ENCODE peak calls at places on chromosomes 2 and 18, in seven cellular contexts. C is GM12865; B is Calu3; L is mesothelial cell of epicardium; I is activated T-cell treated with anti-CD3 and anti-CD28 coated beads, Interleukin-2, amount 50 U/mL, for 48 hours; Q is ecto neural progenitor cell; Y is GM19239. H is an unnamed sample.

GRCh38 chr18:13375302-13376255 is 157.0 kb downstream of the LDLRAD4 start:
- DNase-seq in C (peak; percentile 83), B (peak; percentile 58), L (no peak), I (peak; percentile 80), Q (no peak), Y (peak; percentile 56), H (no peak)

GRCh38 chr2:190094471-190094870 is 31.9 kb upstream of the MSTN start:
- DNase-seq in C (no peak), B (no peak), L (no peak), I (no peak), Q (no peak), Y (no peak), H (no peak)

GRCh38 chr18:74624491-74624890 is 26.8 kb downstream of the ZNF407 start:
- DNase-seq in C (no peak), B (no peak), L (no peak), I (no peak), Q (no peak), Y (no peak), H (no peak)

GRCh38 chr2:240166761-240167587 is 26.5 kb upstream of the OTOS start:
- DNase-seq in C (no peak), B (no peak), L (no peak), I (no peak), Q (no peak), Y (no peak), H (no peak)

GRCh38 chr2:68365087-68365486 is at the start of gene PLEK:
- DNase-seq in C (peak; percentile 89), B (no peak), L (no peak), I (no peak), Q (no peak), Y (no peak), H (peak; percentile 39)

GRCh38 chr2:104855174-104856085 is 1.5 kb downstream of the POU3F3 start:
- DNase-seq in C (no peak), B (no peak), L (no peak), I (no peak), Q (peak; percentile 60), Y (no peak), H (no peak)

GRCh38 chr18:28657836-28658410 is 481.0 kb upstream of the CDH2 start:
- DNase-seq in C (no peak), B (no peak), L (no peak), I (no peak), Q (no peak), Y (no peak), H (no peak)

GRCh38 chr18:24600076-24600654 is 139.7 kb downstream of the HRH4 start:
- DNase-seq in C (peak; percentile 36), B (peak; percentile 22), L (no peak), I (no peak), Q (no peak), Y (peak; percentile 9), H (peak; percentile 14)

GRCh38 chr2:221851531-221852045 is 279.5 kb upstream of the EPHA4 start:
- DNase-seq in C (no peak), B (no peak), L (no peak), I (no peak), Q (no peak), Y (no peak), H (no peak)

GRCh38 chr18:24763765-24764548 is 303.5 kb downstream of the HRH4 start:
- DNase-seq in C (no peak), B (no peak), L (no peak), I (no peak), Q (no peak), Y (no peak), H (no peak)

GRCh38 chr18:6022089-6022444 is 126.7 kb upstream of the TMEM200C start:
- DNase-seq in C (peak; percentile 11), B (no peak), L (no peak), I (no peak), Q (no peak), Y (no peak), H (no peak)

GRCh38 chr2:152240559-152241231 is 65.1 kb upstream of the STAM2 start:
- DNase-seq in C (no peak), B (no peak), L (no peak), I (no peak), Q (no peak), Y (no peak), H (no peak)

GRCh38 chr2:118806797-118807667 is 40.4 kb downstream of the EN1 start:
- DNase-seq in C (no peak), B (no peak), L (no peak), I (no peak), Q (peak; percentile 70), Y (no peak), H (no peak)

GRCh38 chr2:85179541-85179940 is 46.3 kb downstream of the TCF7L1 start:
- DNase-seq in C (no peak), B (no peak), L (no peak), I (no peak), Q (no peak), Y (no peak), H (no peak)

GRCh38 chr2:241584446-241584845 is 25.9 kb downstream of the BOK start:
- DNase-seq in C (no peak), B (peak; percentile 89), L (no peak), I (no peak), Q (no peak), Y (no peak), H (no peak)

GRCh38 chr2:11784747-11785610 is 38.5 kb downstream of the LPIN1 start:
- DNase-seq in C (peak; percentile 22), B (peak; percentile 47), L (peak; percentile 83), I (peak; percentile 63), Q (peak; percentile 86), Y (peak; percentile 39), H (peak; percentile 68)

GRCh38 chr2:128630974-128631697 is 312.5 kb upstream of the HS6ST1 start:
- DNase-seq in C (no peak), B (no peak), L (peak; percentile 38), I (no peak), Q (peak; percentile 32), Y (no peak), H (no peak)

GRCh38 chr18:53795610-53796009 is 428.9 kb downstream of the MBD2 start:
- DNase-seq in C (no peak), B (no peak), L (no peak), I (no peak), Q (no peak), Y (no peak), H (no peak)

GRCh38 chr2:175576270-175576669 is 394.8 kb upstream of the ATP5MC3 start:
- DNase-seq in C (no peak), B (no peak), L (no peak), I (no peak), Q (no peak), Y (no peak), H (no peak)

GRCh38 chr2:128301021-128301420 is 17.6 kb downstream of the HS6ST1 start:
- DNase-seq in C (no peak), B (no peak), L (no peak), I (no peak), Q (no peak), Y (no peak), H (no peak)

GRCh38 chr2:53317863-53318262 is 449.7 kb upstream of the CHAC2 start:
- DNase-seq in C (no peak), B (no peak), L (no peak), I (no peak), Q (no peak), Y (no peak), H (no peak)

GRCh38 chr2:222708274-222708710 is 36.8 kb downstream of the MOGAT1 start:
- DNase-seq in C (peak; percentile 79), B (peak; percentile 80), L (peak; percentile 86), I (peak; percentile 85), Q (peak; percentile 85), Y (no peak), H (peak; percentile 33)

GRCh38 chr18:80148316-80149199 is 39.5 kb downstream of the ADNP2 start:
- DNase-seq in C (peak; percentile 34), B (no peak), L (no peak), I (no peak), Q (no peak), Y (no peak), H (no peak)